ENCODE peak calls at places on chromosomes 3 and 15, in eight cellular contexts. V is BE2C, F is GM23338, S is lower lobe of right lung, G is mammary epithelial cell, P is fibroblast of the aortic adventitia, L is mucosa of descending colon, I is psoas muscle. B is an unnamed sample.

GRCh38 chr3:38005076-38006020 is 14.8 kb downstream of the VILL start:
- DNase-seq in V (no peak), F (no peak), S (peak; percentile 46), G (peak; percentile 54), P (no peak), L (peak; percentile 80), I (no peak), B (no peak)

GRCh38 chr3:139601191-139601961 is 61.8 kb upstream of the RBP1 start:
- DNase-seq in V (peak; percentile 19), F (no peak), S (no peak), G (peak; percentile 91), P (no peak), L (no peak), I (no peak), B (no peak)

GRCh38 chr3:42961633-42962032 is 17.5 kb upstream of the GASK1A start:
- DNase-seq in V (peak; percentile 27), F (peak; percentile 84), S (no peak), G (peak; percentile 37), P (peak; percentile 80), L (no peak), I (no peak), B (no peak)

GRCh38 chr3:65449841-65450416 is 588.8 kb downstream of the MAGI1 start:
- DNase-seq in V (no peak), F (peak; percentile 12), S (no peak), G (no peak), P (no peak), L (no peak), I (no peak), B (no peak)

GRCh38 chr3:169825316-169825715 is 12.6 kb upstream of the LRRC34 start:
- DNase-seq in V (no peak), F (no peak), S (no peak), G (no peak), P (no peak), L (no peak), I (no peak), B (no peak)

GRCh38 chr15:68187559-68187958 is 17.6 kb downstream of the CALML4 start:
- DNase-seq in V (peak; percentile 79), F (no peak), S (no peak), G (peak; percentile 41), P (peak; percentile 91), L (no peak), I (no peak), B (no peak)

GRCh38 chr3:19539488-19540395 is 391.4 kb downstream of the KCNH8 start:
- DNase-seq in V (no peak), F (no peak), S (no peak), G (no peak), P (no peak), L (no peak), I (no peak), B (no peak)

GRCh38 chr3:180630360-180630759 is 28.4 kb downstream of the TTC14 start:
- DNase-seq in V (no peak), F (no peak), S (no peak), G (peak; percentile 31), P (no peak), L (no peak), I (no peak), B (no peak)

GRCh38 chr3:185253645-185254410 is at the start of gene EHHADH:
- DNase-seq in V (peak; percentile 87), F (peak; percentile 66), S (peak; percentile 88), G (peak; percentile 75), P (peak; percentile 48), L (peak; percentile 88), I (peak; percentile 66), B (peak; percentile 33)

GRCh38 chr3:188760408-188760807 is 411.4 kb upstream of the TPRG1 start:
- DNase-seq in V (no peak), F (no peak), S (no peak), G (peak; percentile 91), P (peak; percentile 56), L (no peak), I (no peak), B (no peak)

GRCh38 chr15:60523056-60523455 is 44.1 kb upstream of the ICE2 start:
- DNase-seq in V (no peak), F (no peak), S (no peak), G (peak; percentile 88), P (peak; percentile 66), L (no peak), I (no peak), B (no peak)

GRCh38 chr3:64291345-64291744 is 66.1 kb upstream of the PRICKLE2 start:
- DNase-seq in V (no peak), F (no peak), S (no peak), G (peak; percentile 93), P (peak; percentile 94), L (no peak), I (peak; percentile 47), B (no peak)

GRCh38 chr3:38690185-38690584 is 40.7 kb upstream of the SCN5A start:
- DNase-seq in V (no peak), F (no peak), S (no peak), G (no peak), P (peak; percentile 10), L (no peak), I (no peak), B (no peak)

GRCh38 chr3:101950985-101951733 is 101.8 kb downstream of the NFKBIZ start:
- DNase-seq in V (no peak), F (no peak), S (no peak), G (peak; percentile 59), P (no peak), L (no peak), I (no peak), B (no peak)

GRCh38 chr15:67164811-67165652 is 89.4 kb downstream of the AAGAB start:
- DNase-seq in V (no peak), F (peak; percentile 74), S (no peak), G (no peak), P (peak; percentile 88), L (peak; percentile 48), I (no peak), B (no peak)

GRCh38 chr3:191366675-191367074 is 36.3 kb upstream of the UTS2B start:
- DNase-seq in V (no peak), F (no peak), S (no peak), G (no peak), P (peak; percentile 55), L (no peak), I (no peak), B (no peak)

GRCh38 chr3:50594253-50594785 is 17.3 kb downstream of the CISH start:
- DNase-seq in V (no peak), F (no peak), S (no peak), G (no peak), P (no peak), L (no peak), I (no peak), B (no peak)

GRCh38 chr3:171192176-171192854 is 165.8 kb upstream of the SLC2A2 start:
- DNase-seq in V (peak; percentile 55), F (no peak), S (no peak), G (peak; percentile 86), P (peak; percentile 96), L (no peak), I (no peak), B (no peak)

GRCh38 chr3:38648024-38648658 is 1.3 kb downstream of the SCN5A start:
- DNase-seq in V (no peak), F (no peak), S (no peak), G (no peak), P (no peak), L (no peak), I (no peak), B (no peak)

GRCh38 chr3:183895296-183895695 is 10.6 kb upstream of the PARL start:
- DNase-seq in V (peak; percentile 36), F (peak; percentile 68), S (no peak), G (peak; percentile 32), P (peak; percentile 73), L (no peak), I (no peak), B (no peak)

DNA sequence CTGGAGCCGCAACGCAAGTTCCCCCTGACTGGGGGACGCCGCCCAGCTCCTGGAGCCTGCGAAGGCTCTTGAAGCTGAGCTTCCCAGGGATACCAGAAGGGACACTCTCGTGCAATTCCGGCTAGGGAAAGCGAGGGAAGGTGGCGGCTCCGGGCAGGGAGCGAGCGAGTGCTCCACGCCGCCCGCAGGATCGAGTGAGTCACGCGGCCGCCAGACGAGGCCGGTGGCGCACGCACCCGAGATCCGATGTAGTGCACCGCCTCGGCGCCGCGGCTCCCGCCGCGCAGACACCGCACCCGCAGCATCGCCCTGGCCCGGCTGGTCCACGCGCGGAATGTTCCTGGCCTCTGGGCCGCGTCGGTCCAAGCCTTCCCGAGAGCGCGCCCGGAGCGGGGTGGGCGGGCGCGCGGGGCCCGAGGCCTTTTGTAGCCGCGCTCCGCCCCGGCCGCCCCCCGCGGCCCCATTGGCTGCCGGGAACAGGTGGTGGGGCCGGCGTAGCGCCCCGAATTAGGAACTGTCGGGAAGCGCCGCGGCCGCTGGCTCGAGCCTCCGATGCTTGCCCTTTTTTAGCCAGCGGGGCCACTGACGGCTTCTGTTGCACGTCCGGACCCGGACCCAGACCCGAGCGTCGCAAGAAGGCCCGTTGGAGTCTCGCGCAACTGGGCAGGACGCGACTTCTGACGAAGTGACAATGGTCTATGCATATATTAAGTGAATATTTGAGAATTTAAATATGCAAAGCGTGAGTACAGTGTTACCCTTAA is at the start of gene GATM:
- DNase-seq in V (peak; percentile 82), F (peak; percentile 88), S (peak; percentile 81), G (peak; percentile 75), P (peak; percentile 77), L (peak; percentile 80), I (peak; percentile 84), B (peak; percentile 67)
- TF ChIP-seq CTCF in V (peak; percentile 55), F (peak; percentile 35), S (peak; percentile 53), G (peak; percentile 62), P (peak; percentile 68), L (no peak), I (peak; percentile 45), B (peak; percentile 61)

GRCh38 chr3:62186967-62187366 is 186.4 kb downstream of the FEZF2 start:
- DNase-seq in V (no peak), F (peak; percentile 78), S (no peak), G (no peak), P (peak; percentile 37), L (no peak), I (no peak), B (no peak)
- TF ChIP-seq CTCF in V (peak; percentile 59), F (peak; percentile 70), S (peak; percentile 28), G (peak; percentile 34), P (peak; percentile 47), L (no peak), I (peak; percentile 42), B (peak; percentile 50)

DNA sequence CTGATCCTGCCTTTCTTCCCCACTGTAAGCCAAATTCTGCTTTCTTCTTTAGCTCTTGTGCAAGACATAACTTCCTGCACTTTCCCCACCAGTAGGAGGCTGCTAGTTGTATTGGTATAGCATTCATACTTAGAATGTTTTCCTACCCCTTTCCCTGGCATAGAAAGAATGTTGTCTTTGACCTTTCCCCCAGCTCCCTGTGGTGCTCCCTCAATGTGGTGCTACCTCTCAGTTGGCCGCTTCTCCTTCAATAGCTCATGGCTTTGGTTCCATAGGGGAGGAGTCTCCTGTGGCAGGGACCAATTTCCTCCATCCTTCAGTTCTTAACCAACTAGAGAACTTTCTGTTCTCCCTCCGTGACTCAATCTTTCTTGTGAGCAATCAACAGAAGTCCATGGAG is 67.5 kb upstream of the AKAP13 start:
- DNase-seq in V (no peak), F (peak; percentile 49), S (no peak), G (no peak), P (peak; percentile 53), L (no peak), I (no peak), B (no peak)
- TF ChIP-seq CTCF in V (no peak), F (no peak), S (no peak), G (peak; percentile 13), P (peak; percentile 37), L (no peak), I (no peak), B (no peak)

DNA sequence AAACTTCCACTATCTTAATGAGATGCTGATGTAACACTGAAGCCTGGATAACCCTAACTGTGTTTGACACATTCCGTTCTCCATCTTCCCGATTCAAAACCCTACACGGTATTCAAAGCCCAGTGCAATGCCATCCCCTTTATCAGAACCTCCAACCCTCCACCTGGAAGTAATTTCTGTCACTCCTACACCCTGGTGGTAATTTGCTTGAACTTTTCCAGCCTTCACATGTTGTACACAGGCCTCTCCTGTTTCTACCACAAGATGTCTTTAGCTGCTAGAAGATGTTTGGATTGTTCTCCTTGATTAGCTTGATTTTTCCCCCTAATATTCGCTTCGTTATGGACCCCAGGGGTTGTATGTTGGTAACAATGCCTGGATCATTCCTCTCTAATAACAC is 208.9 kb downstream of the CHST2 start:
- DNase-seq in V (no peak), F (peak; percentile 8), S (no peak), G (no peak), P (no peak), L (no peak), I (no peak), B (no peak)
- TF ChIP-seq CTCF in V (peak; percentile 29), F (no peak), S (no peak), G (peak; percentile 20), P (no peak), L (no peak), I (no peak), B (no peak)